ENCODE peak calls at places on chromosomes 4 and X, in eight cellular contexts. V is activated CD4-positive, alpha-beta T cell treated with anti-CD3 and anti-CD28 coated beads for 24 hours; W is stimulated activated CD8-positive, alpha-beta memory T cell treated with anti-CD3 and anti-CD28 coated beads, Interleukin-15, amount 100 ng/mL, for 1 hour; R is NCI-H460; O is M059J; D is aorta; I is amygdala; L is EH. K is an unnamed sample.

GRCh38 chr4:47837582-47838294 is at the start of gene CORIN:
- DNase-seq in V (no peak), W (no peak), R (no peak), O (no peak), D (no peak), I (no peak), L (no peak), K (no peak)

GRCh38 chrX:76148011-76148665 is 24.7 kb upstream of the PBDC1 start:
- DNase-seq in V (no peak), W (no peak), R (no peak), O (peak), D (no peak), I (no peak), L (peak), K (no peak)

GRCh38 chr4:138118270-138118669 is 123.9 kb downstream of the SLC7A11 start:
- DNase-seq in V (no peak), W (no peak), R (no peak), O (no peak), D (no peak), I (no peak), L (no peak), K (no peak)

GRCh38 chr4:72997409-72997808 is 72.1 kb downstream of the COX18 start:
- DNase-seq in V (no peak), W (no peak), R (no peak), O (peak), D (no peak), I (no peak), L (peak), K (no peak)

GRCh38 chrX:42540150-42540549 is 237.8 kb downstream of the PPP1R2C start:
- DNase-seq in V (no peak), W (no peak), R (no peak), O (no peak), D (no peak), I (no peak), L (no peak), K (no peak)

GRCh38 chr4:113822555-113823290 is 61.2 kb upstream of the CAMK2D start:
- DNase-seq in V (no peak), W (no peak), R (no peak), O (no peak), D (no peak), I (no peak), L (no peak), K (no peak)

GRCh38 chr4:13543091-13543581 is 1.2 kb downstream of the NKX3-2 start:
- DNase-seq in V (no peak), W (no peak), R (no peak), O (no peak), D (no peak), I (no peak), L (no peak), K (no peak)

GRCh38 chr4:153792007-153792892 is 3.4 kb upstream of the SFRP2 start:
- DNase-seq in V (no peak), W (no peak), R (peak), O (no peak), D (peak), I (peak), L (peak), K (peak)

GRCh38 chr4:165439981-165440380 is 61.2 kb downstream of the CPE start:
- DNase-seq in V (no peak), W (no peak), R (no peak), O (no peak), D (no peak), I (no peak), L (no peak), K (no peak)

K was measured in substantia nigra.